ENCODE peak calls at places on chromosomes 4 and X, in nine cellular contexts. U is choroid plexus epithelial cell; N is AG09319; D is body of pancreas; E is SW480; B is DMS153; F is activated naive CD4-positive, alpha-beta T cell treated with anti-CD3 and anti-CD28 coated beads, Interleukin-2, amount 50 U/mL, for 16 hours; P is EH; V is heart left ventricle. C is an unnamed sample.

GRCh38 chr4:122249357-122249756 is 97.2 kb downstream of the BLTP1 start:
- DNase-seq in N (no peak), B (no peak), V (no peak), E (no peak), U (no peak), D (no peak), P (no peak), F (no peak), C (no peak)

GRCh38 chr4:39286263-39286662 is 79.9 kb downstream of the RFC1 start:
- DNase-seq in N (no peak), P (peak), U (no peak), F (no peak), B (no peak), V (no peak), D (no peak), E (no peak), C (no peak)

GRCh38 chr4:52376107-52376704 is 282.9 kb downstream of the USP46 start:
- DNase-seq in U (peak), P (peak), F (no peak), D (no peak), B (no peak), V (no peak), N (peak), E (peak), C (peak)

GRCh38 chr4:13547563-13548041 is 3.3 kb upstream of the NKX3-2 start:
- DNase-seq in V (peak), P (no peak), E (peak), N (no peak), F (peak), D (no peak), U (no peak), B (peak), C (no peak)

GRCh38 chr4:151565583-151565982 is 156.6 kb downstream of the FHIP1A start:
- DNase-seq in B (no peak), U (no peak), N (no peak), V (no peak), F (no peak), E (no peak), D (no peak), P (no peak), C (no peak)

GRCh38 chrX:100895365-100896075 is 21.4 kb upstream of the NOX1 start:
- DNase-seq in N (no peak), F (peak), B (peak), V (no peak), D (peak), U (peak), P (peak), E (peak), C (no peak)

GRCh38 chrX:101276238-101276637 is 14.9 kb downstream of the TAF7L start:
- DNase-seq in N (no peak), B (no peak), E (no peak), F (no peak), D (no peak), P (no peak), V (no peak), U (no peak), C (no peak)

GRCh38 chr4:111963158-111963557 is 182.1 kb upstream of the FAM241A start:
- DNase-seq in D (no peak), B (no peak), E (no peak), N (no peak), V (no peak), P (no peak), U (no peak), F (no peak), C (no peak)

GRCh38 chrX:69616520-69617203 is 749 bp downstream of the EDA start:
- DNase-seq in B (no peak), U (no peak), V (peak), F (peak), P (no peak), E (peak), N (no peak), D (peak), C (no peak)

GRCh38 chr4:7194251-7195137 is 2.2 kb downstream of the SORCS2 start:
- DNase-seq in V (peak), E (no peak), F (no peak), U (peak), P (peak), B (no peak), N (no peak), D (no peak), C (no peak)

GRCh38 chr4:59729321-59729720 is 1470.8 kb upstream of the ADGRL3 start:
- DNase-seq in D (no peak), F (no peak), V (no peak), N (no peak), E (no peak), B (no peak), U (no peak), P (no peak), C (no peak)

GRCh38 chrX:13983734-13984133 is 46.0 kb downstream of the GEMIN8 start:
- DNase-seq in F (no peak), B (no peak), E (no peak), U (no peak), P (no peak), V (no peak), D (no peak), N (no peak), C (no peak)

GRCh38 chrX:23907496-23908218 is at the start of the genes APOO and CXorf58:
- DNase-seq in D (peak), B (peak), N (peak), V (peak), U (peak), P (peak), F (peak), E (peak), C (no peak)

GRCh38 chrX:118961866-118962560 is 12.4 kb upstream of the LONRF3 start:
- DNase-seq in N (no peak), E (no peak), V (no peak), P (no peak), B (no peak), D (no peak), F (no peak), U (no peak), C (no peak)

GRCh38 chr4:39255266-39255665 is 72.9 kb downstream of the WDR19 start:
- DNase-seq in N (no peak), P (peak), B (no peak), E (peak), V (no peak), D (no peak), F (no peak), U (peak), C (no peak)

GRCh38 chrX:2474963-2475726 is 25.6 kb downstream of the DHRSX start:
- DNase-seq in N (no peak), V (peak), D (no peak), F (no peak), P (no peak), E (no peak), U (no peak), B (no peak), C (no peak)

GRCh38 chrX:141220342-141221008 is 21.8 kb downstream of the SPANXC start:
- DNase-seq in E (peak), P (peak), B (no peak), U (peak), D (no peak), V (no peak), F (no peak), N (peak), C (peak)

GRCh38 chr4:15333692-15334633 is 93.9 kb upstream of the C1QTNF7 start:
- DNase-seq in N (no peak), V (no peak), D (no peak), E (no peak), B (no peak), U (no peak), F (no peak), P (peak), C (no peak)